ENCODE peak calls at places on chromosomes 3 and 15, in six cellular contexts. K is H1, U is GM12892, T is K562, Z is HepG2, H is SK-N-SH. J is an unnamed sample.

GRCh38 chr3:122996038-122996580 is 31.5 kb downstream of the SEMA5B start:
- DNase-seq in Z (no peak), K (no peak), T (no peak), U (no peak), H (no peak), J (no peak)

GRCh38 chr3:23685484-23686258 is 120.1 kb upstream of the UBE2E1 start:
- DNase-seq in K (no peak), Z (peak), H (peak), U (no peak), T (peak), J (no peak)

GRCh38 chr3:53940651-53941050 is 49.0 kb upstream of the SELENOK start:
- DNase-seq in U (no peak), H (no peak), T (no peak), Z (no peak), K (no peak), J (no peak)

GRCh38 chr3:115092220-115092791 is 54.8 kb downstream of the ZBTB20 start:
- DNase-seq in H (peak), Z (peak), U (no peak), T (no peak), K (no peak), J (no peak)

GRCh38 chr15:50871832-50872231 is 36.7 kb upstream of the AP4E1 start:
- DNase-seq in U (no peak), T (no peak), K (no peak), Z (no peak), H (no peak), J (no peak)

GRCh38 chr15:92421980-92422379 is 28.3 kb downstream of the ST8SIA2 start:
- DNase-seq in Z (no peak), H (no peak), U (no peak), K (no peak), T (no peak), J (no peak)

GRCh38 chr3:23493846-23494245 is 290.7 kb downstream of the UBE2E2 start:
- DNase-seq in U (no peak), Z (no peak), T (no peak), H (no peak), K (no peak), J (no peak)

GRCh38 chr3:188832961-188833615 is 338.7 kb upstream of the TPRG1 start:
- DNase-seq in U (no peak), Z (no peak), K (no peak), T (no peak), H (no peak), J (no peak)

GRCh38 chr3:58065700-58066167 is 57.5 kb downstream of the FLNB start:
- DNase-seq in Z (peak), U (no peak), K (no peak), H (no peak), T (no peak), J (no peak)

GRCh38 chr3:62376187-62376720 is 2.9 kb upstream of the FEZF2 start:
- DNase-seq in H (no peak), Z (no peak), U (no peak), K (no peak), T (no peak), J (no peak)

GRCh38 chr3:13352621-13353131 is 67.4 kb downstream of the NUP210 start:
- DNase-seq in H (no peak), U (no peak), K (no peak), Z (no peak), T (peak), J (no peak)

GRCh38 chr3:75985432-75985831 is 200.1 kb upstream of the ZNF717 start:
- DNase-seq in H (no peak), U (no peak), T (no peak), Z (no peak), K (no peak), J (no peak)

GRCh38 chr15:99029358-99029871 is 21.8 kb upstream of the PGPEP1L start:
- DNase-seq in T (no peak), H (no peak), Z (no peak), U (no peak), K (no peak), J (no peak)

GRCh38 chr3:39254806-39255449 is 24.9 kb downstream of the CX3CR1 start:
- DNase-seq in K (no peak), H (no peak), Z (no peak), U (no peak), T (no peak), J (no peak)

GRCh38 chr3:53753518-53754183 is 92.6 kb downstream of the CHDH start:
- DNase-seq in Z (no peak), U (no peak), T (no peak), H (no peak), K (no peak), J (no peak)

GRCh38 chr15:25372298-25372697 is 66.5 kb downstream of the UBE3A start:
- DNase-seq in T (no peak), U (no peak), Z (no peak), K (no peak), H (no peak), J (no peak)

GRCh38 chr3:165451671-165452070 is 255.5 kb upstream of the SLITRK3 start:
- DNase-seq in K (no peak), Z (no peak), U (no peak), T (no peak), H (no peak), J (no peak)

GRCh38 chr3:132749786-132750185 is 27.6 kb upstream of the NPHP3 start:
- DNase-seq in T (no peak), U (no peak), K (no peak), H (no peak), Z (no peak), J (no peak)

GRCh38 chr3:10911350-10912002 is 81.1 kb upstream of the SLC6A1 start:
- DNase-seq in U (no peak), K (no peak), H (no peak), T (no peak), Z (no peak), J (no peak)

GRCh38 chr15:101641894-101642293 is 10.3 kb downstream of the TM2D3 start:
- DNase-seq in H (peak), U (no peak), T (no peak), Z (no peak), K (no peak), J (no peak)

GRCh38 chr15:58103482-58103881 is 34.7 kb upstream of the AQP9 start:
- DNase-seq in T (no peak), H (no peak), Z (no peak), K (no peak), U (no peak), J (no peak)

GRCh38 chr3:20007960-20008359 is 4.1 kb downstream of the PP2D1 start:
- DNase-seq in Z (no peak), H (no peak), T (no peak), K (no peak), U (no peak), J (no peak)

GRCh38 chr3:142596726-142597088 is 514 bp downstream of the PLS1 start:
- DNase-seq in Z (no peak), T (no peak), H (no peak), U (no peak), K (no peak), J (no peak)

GRCh38 chr3:142595141-142595540 is 1.1 kb upstream of the PLS1 start:
- DNase-seq in Z (no peak), U (no peak), K (no peak), T (no peak), H (no peak), J (no peak)

GRCh38 chr3:142597898-142598297 is 1.7 kb downstream of the PLS1 start:
- DNase-seq in T (no peak), K (no peak), U (no peak), H (no peak), Z (no peak), J (no peak)

GRCh38 chr3:142595581-142595950 is 627 bp upstream of the PLS1 start:
- DNase-seq in K (no peak), T (no peak), Z (peak), H (no peak), U (no peak), J (no peak)

GRCh38 chr3:142595951-142596725 is at the start of gene PLS1:
- DNase-seq in K (peak), Z (peak), U (peak), T (peak), H (peak), J (peak)
- TF ChIP-seq POLR2AphosphoS5 in K (peak), Z (peak), U (no peak), T (peak), H (peak), J (no peak)

DNA sequence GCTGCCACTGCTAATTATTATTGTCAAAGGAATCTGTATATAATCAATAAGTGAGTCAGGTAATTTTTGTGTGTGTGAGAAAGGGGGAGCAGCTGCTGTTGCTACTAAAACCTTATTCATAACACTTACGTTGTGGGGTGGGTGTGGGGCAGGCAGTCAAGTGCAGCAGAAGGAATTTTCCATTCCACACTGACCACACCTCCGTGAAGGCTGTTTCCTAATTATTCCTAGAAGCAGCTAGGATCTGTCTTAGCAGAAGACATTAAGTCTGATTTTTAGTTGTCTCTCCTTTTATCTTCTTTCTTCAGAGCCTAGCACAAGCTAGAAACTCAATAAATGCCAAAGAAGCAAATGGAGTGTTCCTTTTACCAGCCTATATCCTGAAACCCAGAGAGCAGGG is 4.0 kb upstream of the U2SURP start:
- DNase-seq in H (no peak), K (no peak), Z (no peak), T (no peak), U (no peak), J (no peak)
- TF ChIP-seq TAF1 in H (no peak), K (no peak), Z (no peak), T (no peak), U (no peak), J (no peak)

GRCh38 chr3:43394071-43394501 is 107.7 kb downstream of the SNRK start:
- DNase-seq in Z (no peak), H (no peak), T (no peak), K (no peak), U (no peak), J (no peak)
- TF ChIP-seq POLR2AphosphoS5 in Z (no peak), H (no peak), T (no peak), K (no peak), U (no peak), J (no peak)

DNA sequence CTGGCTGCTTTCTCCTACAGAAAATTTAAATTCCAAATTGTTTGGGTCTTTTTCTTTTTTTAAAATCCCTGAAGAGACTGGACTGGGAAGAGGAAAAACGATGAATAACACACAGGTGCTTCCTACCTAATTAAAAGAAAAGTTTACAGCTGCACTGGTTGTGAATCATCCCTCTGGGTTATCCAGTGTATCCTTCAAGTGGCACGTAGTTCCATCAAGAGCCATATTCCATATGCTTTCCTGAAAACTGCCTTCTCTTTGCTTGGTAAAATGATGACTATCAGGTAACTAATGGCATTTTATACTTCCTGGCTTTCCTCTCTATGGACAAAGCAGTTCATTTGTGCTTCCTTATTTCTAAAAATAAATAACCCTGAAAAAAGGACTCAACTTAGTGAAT is 123.2 kb downstream of the MAGI1 start:
- DNase-seq in U (no peak), H (no peak), T (no peak), Z (no peak), K (no peak), J (no peak)
- TF ChIP-seq TAF1 in U (no peak), H (no peak), T (no peak), Z (no peak), K (no peak), J (no peak)

GRCh38 chr3:168859143-168859542 is 763.4 kb upstream of the GOLIM4 start:
- DNase-seq in K (no peak), H (no peak), U (no peak), T (no peak), Z (peak), J (no peak)

GRCh38 chr3:168860592-168860991 is 764.9 kb upstream of the GOLIM4 start:
- DNase-seq in U (no peak), Z (no peak), K (no peak), H (no peak), T (no peak), J (no peak)

GRCh38 chr3:168860028-168860427 is 764.3 kb upstream of the GOLIM4 start:
- DNase-seq in H (no peak), Z (peak), U (no peak), K (no peak), T (no peak), J (no peak)

GRCh38 chr3:168858327-168858726 is 762.6 kb upstream of the GOLIM4 start:
- DNase-seq in K (no peak), H (no peak), Z (no peak), U (no peak), T (no peak), J (no peak)

GRCh38 chr3:168859574-168859973 is 763.9 kb upstream of the GOLIM4 start:
- DNase-seq in U (no peak), K (no peak), H (no peak), Z (no peak), T (no peak), J (no peak)
- TF ChIP-seq POLR2AphosphoS5 in U (no peak), K (no peak), H (no peak), Z (no peak), T (no peak), J (no peak)

GRCh38 chr15:69751147-69751546 is 298.5 kb downstream of the RPLP1 start:
- DNase-seq in T (no peak), Z (no peak), U (no peak), H (no peak), K (no peak), J (no peak)
- TF ChIP-seq TAF1 in T (no peak), Z (no peak), U (no peak), H (no peak), K (no peak), J (no peak)

DNA sequence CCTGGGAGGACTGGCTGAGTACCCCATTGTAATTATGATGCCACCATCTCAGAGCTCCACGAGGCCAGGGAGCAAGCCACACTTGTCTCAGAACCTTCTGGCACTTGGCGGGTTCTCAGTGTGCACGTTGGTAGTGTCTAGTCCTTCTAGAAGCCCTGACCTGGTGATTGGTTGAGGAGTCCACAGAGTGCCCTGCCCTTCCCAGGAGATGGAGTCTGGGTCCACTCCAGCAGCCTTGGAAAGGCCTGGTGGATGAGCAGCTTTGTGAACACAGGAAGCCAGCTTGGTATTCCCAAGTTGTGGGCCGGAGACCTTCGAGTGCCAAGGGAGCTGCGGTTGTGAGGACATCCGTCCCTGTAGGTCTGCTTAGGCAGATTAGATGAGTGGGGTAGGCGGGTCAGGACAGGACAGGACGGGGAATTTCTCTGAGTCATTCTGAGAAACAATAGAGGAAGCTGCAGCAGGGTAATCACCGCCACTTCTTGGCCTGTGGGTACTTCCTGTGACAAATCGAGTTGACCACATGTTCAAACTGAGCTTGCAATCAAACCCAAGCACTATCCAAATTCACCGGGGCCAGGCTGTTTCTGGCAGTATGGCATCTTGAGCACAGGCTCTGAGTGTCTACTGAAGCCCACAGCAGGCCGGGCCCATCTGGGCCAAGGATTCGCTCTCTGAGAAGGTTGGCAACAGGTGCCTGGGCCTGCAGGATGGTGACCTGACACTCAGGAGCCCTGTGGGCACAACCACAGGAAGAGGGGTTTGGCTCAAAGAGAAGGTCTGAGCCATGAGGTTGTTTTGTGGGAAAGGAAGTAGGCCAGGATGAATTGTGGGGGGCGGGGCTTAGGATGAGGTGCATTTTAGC is 71.5 kb upstream of the PLXNA1 start:
- DNase-seq in K (peak), T (peak), H (no peak), U (peak), Z (peak), J (peak)
- TF ChIP-seq POLR2AphosphoS5 in K (no peak), T (peak), H (peak), U (peak), Z (no peak), J (peak)

GRCh38 chr3:194091141-194091540 is 44.8 kb upstream of the HES1 start:
- DNase-seq in Z (no peak), T (no peak), H (no peak), K (no peak), U (no peak), J (no peak)
- TF ChIP-seq TAF1 in Z (no peak), T (no peak), H (no peak), K (no peak), U (no peak), J (no peak)

J was measured in GM12891.